ENCODE peak calls at places on chromosome 19, in seven cellular contexts. Y is Panc1, P is progenitor cell of endocrine pancreas, J is cardiac muscle cell, N is foreskin fibroblast, O is mesothelial cell of epicardium, U is body of pancreas. T is an unnamed sample.

GRCh38 chr19:18790566-18791314 is at the start of gene COMP:
- DNase-seq in O (no peak), N (no peak), J (no peak), P (no peak), Y (no peak), U (no peak), T (no peak)

GRCh38 chr19:18915639-18916038 is 3.5 kb downstream of the COPE start:
- DNase-seq in O (no peak), N (peak; percentile 78), Y (no peak), U (peak; percentile 35), P (no peak), J (peak; percentile 40), T (peak; percentile 35)

GRCh38 chr19:1949304-1950101 is 8.5 kb downstream of the CSNK1G2 start:
- DNase-seq in Y (no peak), J (no peak), P (no peak), O (no peak), U (no peak), N (no peak), T (no peak)

GRCh38 chr19:41089955-41090354 is 1.7 kb downstream of the CYP2A13 start:
- DNase-seq in J (no peak), O (no peak), P (no peak), U (no peak), N (no peak), Y (no peak), T (no peak)

GRCh38 chr19:7456964-7457541 is 31.8 kb downstream of the PEX11G start:
- DNase-seq in Y (no peak), J (no peak), N (peak; percentile 38), P (no peak), U (no peak), O (no peak), T (no peak)

GRCh38 chr19:36047835-36048234 is 6.2 kb downstream of the THAP8 start:
- DNase-seq in O (no peak), N (no peak), J (no peak), U (no peak), Y (no peak), P (no peak), T (no peak)

GRCh38 chr19:3682741-3683404 is 17.4 kb downstream of the PIP5K1C start:
- DNase-seq in Y (no peak), J (peak; percentile 84), P (no peak), N (peak; percentile 67), O (no peak), U (no peak), T (no peak)

GRCh38 chr19:7845390-7846179 is 15.6 kb downstream of the EVI5L start:
- DNase-seq in J (no peak), Y (no peak), U (no peak), P (no peak), O (no peak), N (no peak), T (no peak)

GRCh38 chr19:52992109-52993004 is 21.4 kb upstream of the ERVV-1 start:
- DNase-seq in N (peak; percentile 51), Y (peak; percentile 24), O (peak; percentile 54), P (peak; percentile 14), U (no peak), J (peak; percentile 23), T (no peak)

GRCh38 chr19:19900124-19900523 is 622 bp upstream of the ZNF93 start:
- DNase-seq in P (no peak), U (peak; percentile 6), O (no peak), J (peak; percentile 78), Y (no peak), N (peak; percentile 63), T (no peak)

GRCh38 chr19:6236310-6237291 is 43.2 kb downstream of the MLLT1 start:
- DNase-seq in O (no peak), P (no peak), U (peak; percentile 95), Y (no peak), J (no peak), N (no peak), T (no peak)

GRCh38 chr19:7887408-7888144 is 734 bp upstream of the LRRC8E start:
- DNase-seq in O (no peak), N (no peak), Y (no peak), U (no peak), P (no peak), J (no peak), T (no peak)

GRCh38 chr19:20256606-20257005 is 89.6 kb downstream of the ZNF486 start:
- DNase-seq in P (no peak), J (no peak), N (no peak), Y (no peak), O (no peak), U (no peak), T (no peak)

GRCh38 chr19:2032296-2032941 is 16.9 kb upstream of the BTBD2 start:
- DNase-seq in N (peak; percentile 97), O (no peak), P (no peak), Y (no peak), J (peak; percentile 91), U (peak; percentile 98), T (no peak)

GRCh38 chr19:33954686-33955085 is 158.0 kb downstream of the KCTD15 start:
- DNase-seq in J (no peak), O (no peak), U (peak; percentile 52), Y (no peak), P (no peak), N (no peak), T (no peak)

GRCh38 chr19:22528956-22529355 is 105.2 kb upstream of the ZNF492 start:
- DNase-seq in O (no peak), U (peak; percentile 23), Y (no peak), P (no peak), J (no peak), N (no peak), T (no peak)

GRCh38 chr19:18484992-18485391 is 36.9 kb downstream of the ELL start:
- DNase-seq in N (no peak), J (no peak), Y (no peak), P (no peak), U (no peak), O (no peak), T (no peak)

GRCh38 chr19:6528544-6529121 is 2.2 kb upstream of the TNFSF9 start:
- DNase-seq in U (peak; percentile 48), N (no peak), O (no peak), P (no peak), Y (no peak), J (peak; percentile 59), T (no peak)

GRCh38 chr19:2246801-2247361 is 2.2 kb upstream of the AMH start:
- DNase-seq in P (no peak), Y (no peak), J (peak; percentile 78), N (peak; percentile 82), U (peak; percentile 60), O (no peak), T (no peak)

DNA sequence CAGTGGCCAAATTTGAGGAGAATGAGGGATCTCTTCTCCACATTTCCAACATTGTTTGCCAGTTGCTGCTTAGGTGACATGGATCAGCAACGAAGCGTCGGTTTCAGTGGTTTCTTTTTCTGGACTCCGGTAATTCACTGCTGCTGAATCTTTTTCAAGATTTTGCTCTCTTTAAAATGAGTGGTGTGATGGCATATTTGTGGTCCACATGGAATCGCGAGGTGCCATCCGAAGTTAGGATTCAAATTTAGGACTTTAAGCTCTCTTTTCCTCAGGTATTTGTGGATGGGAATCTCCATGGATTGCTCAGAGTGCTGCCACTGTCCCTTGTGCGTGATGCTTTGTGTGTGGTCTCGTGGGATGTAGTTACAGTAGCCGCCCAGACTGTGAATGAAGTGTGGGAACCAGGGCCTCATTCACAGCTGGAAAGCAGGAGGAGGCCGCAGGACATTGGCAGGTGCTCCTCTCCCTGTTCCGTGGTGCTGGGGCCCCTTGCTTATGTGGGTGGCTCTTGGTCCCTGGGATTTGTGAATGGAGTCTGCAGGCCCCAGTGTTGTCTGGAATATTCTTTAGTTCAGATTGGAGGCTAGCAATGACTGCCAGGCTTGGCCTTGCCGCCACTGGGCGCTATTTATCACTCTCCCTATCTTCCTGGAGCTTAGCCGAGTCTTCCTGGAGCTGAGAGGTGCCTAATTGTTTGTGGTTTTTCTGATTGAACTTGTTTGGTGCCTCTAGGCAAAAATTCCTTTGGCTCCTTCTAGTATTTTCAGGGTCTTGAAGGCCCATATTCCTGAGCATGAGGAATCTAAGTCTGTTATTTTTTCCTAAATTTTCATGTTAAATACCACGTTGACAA is 1.5 kb downstream of the ILF3 start:
- DNase-seq in P (no peak), N (peak; percentile 54), Y (no peak), O (no peak), J (peak; percentile 27), U (peak; percentile 62), T (no peak)
- TF ChIP-seq CTCF in P (no peak), N (peak; percentile 12), Y (no peak), O (no peak), J (no peak), U (peak; percentile 11), T (no peak)

GRCh38 chr19:928471-929259 is 2.8 kb downstream of the ARID3A start:
- DNase-seq in P (no peak), O (no peak), Y (no peak), U (no peak), N (peak; percentile 59), J (peak; percentile 34), T (no peak)
- TF ChIP-seq CTCF in P (no peak), O (no peak), Y (no peak), U (no peak), N (no peak), J (no peak), T (no peak)

DNA sequence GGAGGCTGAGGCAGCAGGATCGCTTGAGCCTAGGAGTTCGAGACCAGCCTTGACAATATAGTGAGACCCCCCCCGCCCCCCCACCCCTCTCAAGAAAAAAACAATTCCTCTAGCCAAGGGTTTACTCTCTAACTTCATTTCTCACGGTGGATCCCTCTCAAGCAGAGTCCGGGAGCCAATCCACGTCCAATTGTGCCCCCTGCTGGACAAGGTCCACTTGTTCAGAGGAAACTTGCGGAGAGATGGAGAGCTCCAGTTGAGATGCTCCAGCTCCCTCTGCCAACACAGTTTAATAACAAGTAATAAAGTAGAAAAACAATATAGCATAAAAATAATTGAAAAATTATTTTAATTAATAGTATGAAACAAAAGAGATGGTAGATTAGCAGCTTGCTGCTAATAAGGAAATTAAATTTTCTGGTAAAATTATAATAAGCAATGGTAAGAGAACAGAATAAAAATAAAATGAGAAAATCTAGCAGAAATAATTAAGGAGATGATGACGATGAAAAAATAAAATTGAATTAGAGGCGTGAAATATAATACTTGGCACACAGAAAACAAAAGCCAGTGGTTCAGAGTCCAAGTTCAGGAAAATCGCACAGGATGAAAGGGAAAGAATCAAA is 14.5 kb upstream of the SIGLEC14 start:
- DNase-seq in Y (no peak), O (peak; percentile 84), J (peak; percentile 90), U (peak; percentile 74), N (peak; percentile 91), P (peak; percentile 69), T (peak; percentile 88)
- TF ChIP-seq CTCF in Y (peak; percentile 65), O (peak; percentile 70), J (peak; percentile 76), U (peak; percentile 27), N (peak; percentile 66), P (peak; percentile 74), T (peak; percentile 76)

GRCh38 chr19:38045554-38046253 is 138.7 kb downstream of the SIPA1L3 start:
- DNase-seq in J (no peak), O (no peak), Y (no peak), U (no peak), P (no peak), N (no peak), T (no peak)

GRCh38 chr19:38042132-38042531 is 135.1 kb downstream of the SIPA1L3 start:
- DNase-seq in J (no peak), N (no peak), O (no peak), P (no peak), Y (no peak), U (no peak), T (no peak)

GRCh38 chr19:38043649-38044144 is 136.7 kb downstream of the SIPA1L3 start:
- DNase-seq in O (no peak), J (no peak), Y (no peak), P (no peak), N (no peak), U (no peak), T (no peak)

GRCh38 chr19:38046254-38047047 is 139.4 kb downstream of the SIPA1L3 start:
- DNase-seq in U (no peak), P (no peak), Y (no peak), O (no peak), N (no peak), J (no peak), T (no peak)

GRCh38 chr19:38044267-38045111 is 137.5 kb downstream of the SIPA1L3 start:
- DNase-seq in N (peak; percentile 66), O (no peak), P (no peak), J (no peak), U (no peak), Y (no peak), T (no peak)
- TF ChIP-seq CTCF in N (peak; percentile 7), O (no peak), P (no peak), J (no peak), U (no peak), Y (no peak), T (no peak)

T was measured in neural crest cell.